ENCODE peak calls at places on chromosomes 1 and 21, in five cellular contexts. A, M, F, D and G are unnamed samples. For H3K4me1, the result is how much of the 10 kb centered on the place peaks cover.

GRCh38 chr1:17866451-17867029 is 111.4 kb downstream of the ACTL8 start:
- DNase-seq in A (no peak), M (no peak), F (no peak), D (peak), G (no peak)

GRCh38 chr1:22143065-22143514 is at the start of gene WNT4:
- DNase-seq in A (peak), M (peak), F (peak), D (peak), G (no peak)

GRCh38 chr1:33516428-33516827 is 44.0 kb downstream of the ZSCAN20 start:
- DNase-seq in A (no peak), M (no peak), F (no peak), D (no peak), G (no peak)

GRCh38 chr21:14096577-14096976 is 114.2 kb downstream of the LIPI start:
- DNase-seq in A (no peak), M (no peak), F (no peak), D (no peak), G (no peak)

GRCh38 chr21:19031956-19032355 is 628.4 kb upstream of the TMPRSS15 start:
- DNase-seq in A (no peak), M (no peak), F (no peak), D (no peak), G (no peak)

GRCh38 chr1:151156515-151156819 is at the start of gene TNFAIP8L2:
- DNase-seq in A (peak), M (peak), F (peak), D (no peak), G (peak)

GRCh38 chr1:72037745-72038343 is 244.5 kb downstream of the NEGR1 start:
- DNase-seq in A (no peak), M (peak), F (no peak), D (peak), G (no peak)

GRCh38 chr1:66951513-66951912 is 26.7 kb downstream of the MIER1 start:
- DNase-seq in A (no peak), M (no peak), F (no peak), D (peak), G (no peak)

GRCh38 chr1:201713093-201713810 is 115.7 kb upstream of the IPO9 start:
- DNase-seq in A (peak), M (peak), F (peak), D (peak), G (peak)

GRCh38 chr1:31666290-31666963 is 21.8 kb upstream of the PEF1 start:
- DNase-seq in A (no peak), M (peak), F (no peak), D (peak), G (no peak)

GRCh38 chr21:40605094-40605493 is 241.9 kb downstream of the DSCAM start:
- DNase-seq in A (no peak), M (no peak), F (no peak), D (no peak), G (no peak)

GRCh38 chr1:170664283-170664827 is 424 bp downstream of the PRRX1 start:
- DNase-seq in A (peak), M (no peak), F (peak), D (peak), G (peak)

GRCh38 chr1:21763694-21764419 is 19.1 kb downstream of the USP48 start:
- DNase-seq in A (no peak), M (no peak), F (no peak), D (no peak), G (no peak)

GRCh38 chr1:154974808-154975408 is 427 bp downstream of the CKS1B start:
- DNase-seq in A (peak), M (peak), F (peak), D (peak), G (peak)

GRCh38 chr1:87084247-87084836 is 169.9 kb downstream of the HS2ST1 start:
- DNase-seq in A (no peak), M (no peak), F (no peak), D (peak), G (no peak)

GRCh38 chr21:17925000-17925610 is 105.9 kb upstream of the C21orf91 start:
- DNase-seq in A (no peak), M (peak), F (no peak), D (peak), G (peak)

GRCh38 chr1:161481624-161482392 is 23.4 kb upstream of the FCGR2A start:
- DNase-seq in A (no peak), M (no peak), F (no peak), D (no peak), G (no peak)

GRCh38 chr1:30727796-30728195 is 4.4 kb upstream of the MATN1 start:
- DNase-seq in A (no peak), M (no peak), F (no peak), D (peak), G (no peak)

GRCh38 chr21:32186843-32187242 is 92.0 kb downstream of the MIS18A start:
- DNase-seq in A (no peak), M (no peak), F (no peak), D (no peak), G (no peak)

GRCh38 chr1:208434008-208434407 is 189.8 kb upstream of the PLXNA2 start:
- DNase-seq in A (no peak), M (no peak), F (no peak), D (no peak), G (no peak)

GRCh38 chr21:43645414-43645891 is 13.8 kb downstream of the HSF2BP start:
- DNase-seq in A (no peak), M (peak), F (no peak), D (peak), G (no peak)
- H3K27ac ChIP-seq in A (no peak), M (peak), F (no peak), D (peak), G (peak)

GRCh38 chr1:7127322-7128050 is 342.2 kb downstream of the CAMTA1 start:
- DNase-seq in A (no peak), M (no peak), F (no peak), D (no peak), G (no peak)
- H3K4me3 ChIP-seq in A (no peak), M (no peak), F (no peak), D (no peak), G (no peak)

DNA sequence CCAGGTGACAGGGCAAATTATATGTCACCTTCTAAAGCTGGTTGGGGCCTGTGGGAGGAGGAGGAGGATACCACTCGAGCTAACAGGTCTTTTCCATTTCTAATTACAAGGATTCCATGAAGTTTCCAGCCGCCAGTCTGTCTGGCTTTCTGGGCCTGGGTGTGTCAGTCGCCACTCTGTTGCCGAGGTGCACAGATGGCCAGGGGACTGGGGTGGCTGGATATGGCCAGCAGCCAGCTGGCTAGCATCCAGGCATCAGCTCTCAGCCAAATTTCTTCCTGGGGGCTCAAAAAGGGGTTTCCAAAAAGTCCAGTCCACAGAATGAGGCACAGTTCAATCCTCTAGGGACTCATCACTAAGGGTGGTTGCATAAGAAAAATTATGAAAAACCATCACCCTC is 32.4 kb downstream of the ITPKB start:
- DNase-seq in A (no peak), M (no peak), F (no peak), D (no peak), G (no peak)
- H3K4me1 ChIP-seq in A (under half), M (half or more), F (under half), D (under half), G (under half)

GRCh38 chr1:13587256-13588030 is 3.8 kb downstream of the PDPN start:
- DNase-seq in A (no peak), M (no peak), F (no peak), D (no peak), G (no peak)
- H3K27ac ChIP-seq in A (no peak), M (peak), F (no peak), D (no peak), G (no peak)